ENCODE peak calls at places on chromosomes 13 and 19, in eight cellular contexts. F is body of pancreas, E is esophagus squamous epithelium, L is transverse colon, Z is suprapubic skin, S is Peyer's patch, W is ovary, P is sigmoid colon. I is an unnamed sample.

GRCh38 chr19:39969266-39969665 is 1.7 kb upstream of the PSMC4 start:
- DNase-seq in F (no peak), E (no peak), L (no peak), Z (no peak), S (no peak), W (no peak), P (no peak), I (no peak)

GRCh38 chr13:76884167-76884566 is 2.0 kb downstream of the KCTD12 start:
- DNase-seq in F (peak), E (no peak), L (peak), Z (no peak), S (no peak), W (peak), P (peak), I (no peak)

GRCh38 chr19:16594131-16594586 is 21.9 kb upstream of the SLC35E1 start:
- DNase-seq in F (no peak), E (no peak), L (peak), Z (no peak), S (no peak), W (no peak), P (no peak), I (no peak)

GRCh38 chr19:32223595-32224370 is 121.6 kb upstream of the ZNF507 start:
- DNase-seq in F (no peak), E (no peak), L (no peak), Z (no peak), S (no peak), W (peak), P (no peak), I (no peak)

GRCh38 chr19:54573330-54573872 is at the start of gene LILRA2:
- DNase-seq in F (no peak), E (no peak), L (no peak), Z (no peak), S (no peak), W (no peak), P (no peak), I (no peak)

GRCh38 chr19:952049-952679 is 26.3 kb downstream of the ARID3A start:
- DNase-seq in F (no peak), E (no peak), L (no peak), Z (no peak), S (no peak), W (no peak), P (no peak), I (no peak)

GRCh38 chr13:33953203-33953602 is 135.3 kb downstream of the RFC3 start:
- DNase-seq in F (no peak), E (no peak), L (no peak), Z (no peak), S (no peak), W (no peak), P (no peak), I (no peak)

GRCh38 chr13:50708461-50708860 is 135.0 kb downstream of the DLEU7 start:
- DNase-seq in F (no peak), E (no peak), L (no peak), Z (no peak), S (no peak), W (no peak), P (no peak), I (no peak)

GRCh38 chr13:72180253-72180952 is 313.4 kb upstream of the DACH1 start:
- DNase-seq in F (peak), E (no peak), L (no peak), Z (no peak), S (no peak), W (no peak), P (no peak), I (no peak)

GRCh38 chr19:3403489-3404323 is 37.3 kb downstream of the NFIC start:
- DNase-seq in F (peak), E (no peak), L (peak), Z (peak), S (peak), W (peak), P (peak), I (peak)

GRCh38 chr13:58043971-58044370 is 412.4 kb downstream of the PCDH17 start:
- DNase-seq in F (no peak), E (no peak), L (no peak), Z (no peak), S (no peak), W (no peak), P (no peak), I (no peak)

GRCh38 chr13:101205408-101205807 is 210.9 kb downstream of the NALCN start:
- DNase-seq in F (no peak), E (no peak), L (no peak), Z (no peak), S (no peak), W (no peak), P (no peak), I (no peak)

GRCh38 chr13:31518666-31519065 is 220.7 kb upstream of the RXFP2 start:
- DNase-seq in F (no peak), E (no peak), L (no peak), Z (no peak), S (no peak), W (no peak), P (no peak), I (no peak)

GRCh38 chr13:31846984-31847752 is 107.8 kb downstream of the RXFP2 start:
- DNase-seq in F (no peak), E (no peak), L (no peak), Z (no peak), S (no peak), W (peak), P (peak), I (no peak)

GRCh38 chr13:98975822-98976261 is 2.0 kb downstream of the DOCK9 start:
- DNase-seq in F (no peak), E (no peak), L (no peak), Z (no peak), S (no peak), W (no peak), P (no peak), I (no peak)

GRCh38 chr13:21060063-21060826 is 1.1 kb downstream of the LATS2 start:
- DNase-seq in F (peak), E (no peak), L (peak), Z (peak), S (no peak), W (peak), P (peak), I (peak)

GRCh38 chr19:56838930-56839664 is 1.4 kb downstream of the PEG3 start:
- DNase-seq in F (peak), E (peak), L (peak), Z (peak), S (peak), W (peak), P (peak), I (peak)

GRCh38 chr19:1065606-1066109 is 1.3 kb upstream of the ARHGAP45 start:
- DNase-seq in F (no peak), E (no peak), L (peak), Z (no peak), S (peak), W (no peak), P (no peak), I (peak)

GRCh38 chr19:1206063-1206732 is 620 bp downstream of the STK11 start:
- DNase-seq in F (no peak), E (no peak), L (no peak), Z (no peak), S (peak), W (peak), P (no peak), I (no peak)

GRCh38 chr19:10417598-10418280 is 2.6 kb upstream of the PDE4A start:
- DNase-seq in F (no peak), E (no peak), L (no peak), Z (no peak), S (no peak), W (no peak), P (no peak), I (no peak)

GRCh38 chr13:74816737-74817136 is 665.2 kb downstream of the TBC1D4 start:
- DNase-seq in F (no peak), E (no peak), L (no peak), Z (no peak), S (no peak), W (no peak), P (no peak), I (no peak)
- TF ChIP-seq POLR2A in F (no peak), E (no peak), L (no peak), Z (no peak), S (no peak), W (no peak), P (no peak), I (no peak)

GRCh38 chr19:24053601-24054000 is 33.4 kb upstream of the ZNF254 start:
- DNase-seq in F (no peak), E (no peak), L (no peak), Z (no peak), S (no peak), W (no peak), P (no peak), I (no peak)
- H3K27ac ChIP-seq in F (no peak), E (no peak), L (no peak), Z (peak), S (no peak), W (no peak), P (no peak), I (no peak)

DNA sequence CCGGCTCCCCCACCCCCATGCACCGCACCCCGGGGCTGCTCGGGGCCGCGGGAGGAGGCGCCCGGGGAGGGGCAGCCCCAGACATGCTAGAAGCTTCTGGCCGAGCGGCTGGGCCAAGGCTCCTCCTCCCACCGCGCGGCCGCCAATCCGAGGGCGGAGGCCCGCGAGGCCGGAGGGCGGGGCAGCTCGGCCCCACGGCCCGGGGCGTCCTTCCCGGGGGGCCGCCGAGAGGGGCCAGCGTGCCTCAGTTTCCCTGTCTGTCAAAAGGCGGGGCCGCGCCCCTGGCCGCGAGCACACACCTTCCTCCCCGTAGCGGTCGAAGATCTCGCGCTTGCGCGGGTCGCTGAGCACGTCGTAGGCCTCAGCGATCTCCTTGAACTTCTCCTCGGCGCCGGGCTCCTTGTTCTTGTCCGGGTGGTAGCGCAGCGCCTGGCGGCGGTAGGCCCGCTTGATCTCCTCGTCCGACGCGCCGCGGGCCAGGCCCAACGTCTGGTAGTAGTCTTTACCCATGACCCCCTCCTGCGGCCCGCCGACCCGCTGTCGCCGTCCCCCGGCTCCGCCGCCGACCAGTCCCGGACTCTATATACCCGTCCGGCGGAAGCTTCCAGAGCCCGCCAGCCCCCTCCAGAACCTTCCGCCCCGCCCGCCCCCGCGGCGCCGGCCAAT is at the start of gene DNAJB1:
- DNase-seq in F (peak), E (no peak), L (peak), Z (peak), S (peak), W (peak), P (peak), I (peak)
- TF ChIP-seq POLR2A in F (peak), E (peak), L (peak), Z (peak), S (peak), W (peak), P (peak), I (peak)

GRCh38 chr13:106132216-106132615 is 403.2 kb downstream of the EFNB2 start:
- DNase-seq in F (no peak), E (no peak), L (no peak), Z (no peak), S (no peak), W (no peak), P (no peak), I (no peak)
- H3K27ac ChIP-seq in F (no peak), E (no peak), L (peak), Z (no peak), S (no peak), W (no peak), P (no peak), I (no peak)

DNA sequence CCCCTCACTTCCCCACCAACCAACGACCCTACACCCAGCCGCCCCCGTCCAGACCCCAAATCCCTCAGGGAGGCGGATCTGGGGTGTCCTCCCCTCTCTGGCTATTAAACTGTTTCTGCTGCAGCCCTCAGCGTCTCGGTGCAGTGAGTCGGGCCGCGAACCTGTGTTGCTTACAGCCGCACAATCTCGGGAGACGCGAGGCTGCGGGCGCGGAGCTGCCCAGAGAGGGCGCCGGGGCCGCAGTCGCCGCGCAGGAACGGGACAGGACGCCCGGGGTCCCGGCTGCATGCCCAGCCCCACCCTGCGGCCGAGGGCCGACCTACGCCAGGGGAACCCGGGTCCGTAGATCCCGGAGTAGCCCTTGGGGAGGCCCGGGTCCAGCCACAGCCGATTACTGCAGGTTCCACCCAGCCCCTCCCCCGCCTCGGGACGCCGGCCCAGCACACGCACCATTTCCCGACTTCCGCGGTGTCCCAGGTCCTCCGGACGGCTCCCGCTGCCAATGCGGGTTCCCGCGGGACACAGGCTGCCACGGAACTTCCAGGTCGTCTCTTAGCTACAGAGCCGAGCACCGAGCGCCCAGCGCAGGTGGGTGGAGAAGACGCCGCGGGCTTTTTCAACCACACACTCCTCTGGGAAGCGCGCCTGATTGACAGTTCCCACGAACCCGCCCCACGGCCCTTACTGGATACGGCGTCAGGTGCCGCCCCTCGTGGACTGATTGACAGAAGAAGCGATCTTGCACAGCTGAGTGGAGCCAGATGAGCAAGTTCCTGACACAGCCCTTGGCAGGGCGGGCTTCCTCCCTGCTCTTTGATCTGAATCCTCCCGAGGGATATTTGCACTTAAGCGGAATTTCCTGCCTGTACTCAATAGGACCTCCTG is at the start of gene ZNF799:
- DNase-seq in F (peak), E (peak), L (peak), Z (peak), S (peak), W (peak), P (peak), I (peak)
- TF ChIP-seq POLR2A in F (peak), E (no peak), L (peak), Z (no peak), S (peak), W (peak), P (peak), I (peak)

DNA sequence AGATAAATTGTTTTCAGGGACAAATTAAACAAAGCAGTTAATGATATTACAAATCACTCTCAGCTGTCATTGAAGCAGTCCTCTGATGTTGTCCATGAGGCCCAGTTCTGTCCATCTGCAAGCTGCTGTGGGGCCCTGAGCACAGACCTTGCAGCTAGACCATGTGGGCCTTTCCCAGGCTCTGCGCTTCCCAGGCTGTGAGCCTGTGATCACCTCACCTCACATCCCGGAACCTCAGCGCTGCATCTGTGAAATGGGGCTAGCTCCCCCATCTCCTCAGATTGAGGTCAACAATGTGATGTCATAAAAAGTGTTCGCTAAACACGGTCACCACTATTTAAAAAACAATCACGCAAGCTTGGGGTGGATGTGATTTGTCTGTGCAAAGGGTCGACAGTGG is 51.9 kb upstream of the UQCRFS1 start:
- DNase-seq in F (no peak), E (no peak), L (no peak), Z (no peak), S (no peak), W (no peak), P (no peak), I (no peak)
- H3K27ac ChIP-seq in F (no peak), E (no peak), L (no peak), Z (no peak), S (no peak), W (no peak), P (no peak), I (no peak)

DNA sequence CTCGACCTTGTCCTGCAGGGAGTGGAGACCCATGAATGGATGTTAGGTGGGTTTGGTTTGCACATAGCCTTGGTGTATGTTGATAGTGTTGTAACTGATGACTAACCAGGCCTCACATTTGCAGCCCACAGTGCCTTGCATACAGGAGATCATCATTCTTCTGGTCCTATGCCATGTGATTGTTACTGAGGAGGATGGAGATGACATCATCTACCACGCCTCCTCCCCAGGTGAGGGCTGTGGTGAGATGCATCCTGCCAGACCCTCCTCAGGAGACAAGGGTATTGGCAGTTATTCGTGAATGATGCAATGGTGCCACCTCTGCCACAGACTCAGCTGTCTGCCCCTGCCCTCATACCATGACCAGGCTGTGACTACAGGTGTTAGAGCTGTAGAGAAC is 1294.1 kb downstream of the UQCRFS1 start:
- DNase-seq in F (no peak), E (no peak), L (no peak), Z (no peak), S (no peak), W (no peak), P (no peak), I (no peak)
- TF ChIP-seq POLR2A in F (no peak), E (no peak), L (no peak), Z (no peak), S (no peak), W (no peak), P (no peak), I (no peak)

GRCh38 chr19:19064098-19064722 is 416 bp downstream of the SLC25A42 start:
- DNase-seq in F (peak), E (peak), L (peak), Z (no peak), S (no peak), W (no peak), P (no peak), I (no peak)
- H3K27ac ChIP-seq in F (peak), E (peak), L (peak), Z (peak), S (peak), W (peak), P (peak), I (no peak)

DNA sequence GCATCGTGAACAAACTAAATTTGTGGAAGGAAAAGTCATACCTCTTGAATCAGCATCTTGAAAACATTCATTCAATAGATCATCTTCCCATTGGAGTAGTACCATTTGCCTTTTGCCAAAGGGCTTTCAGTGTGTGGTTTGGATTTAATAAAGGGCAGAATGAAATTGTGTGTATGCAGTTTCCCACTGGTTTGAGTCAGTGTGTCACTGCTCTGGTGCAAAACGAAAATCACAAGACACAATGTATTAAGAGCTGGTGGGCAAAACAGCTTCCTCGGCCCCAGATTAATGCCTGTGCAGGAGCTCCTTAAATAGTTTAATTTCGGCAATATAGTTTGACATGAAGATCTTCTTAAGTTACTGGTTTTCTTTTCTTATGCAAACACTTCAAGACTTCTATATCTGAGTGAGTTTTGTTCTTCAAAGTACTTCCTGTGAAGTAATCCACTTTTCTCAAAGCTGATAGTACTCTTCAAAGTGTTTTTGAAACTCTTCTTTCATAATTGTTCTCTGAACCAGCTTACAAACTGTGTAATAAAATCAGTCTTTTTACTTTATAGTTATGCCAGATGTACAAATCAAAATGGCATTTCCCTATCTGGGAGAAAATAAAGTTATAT is 32.1 kb downstream of the RASL11A start:
- DNase-seq in F (no peak), E (no peak), L (no peak), Z (no peak), S (no peak), W (no peak), P (no peak), I (no peak)
- TF ChIP-seq POLR2A in F (no peak), E (no peak), L (no peak), Z (no peak), S (no peak), W (no peak), P (no peak), I (no peak)